ENCODE peak calls at places on chromosomes 13 and 19, in four cellular contexts. F is substantia nigra, T is thoracic aorta, N is cardiac muscle cell. J is an unnamed sample.

GRCh38 chr13:44274838-44275237 is 98.8 kb upstream of the SERP2 start:
- DNase-seq in N (peak), F (no peak), T (no peak), J (no peak)

GRCh38 chr13:98443329-98443728 is 133.6 kb downstream of the STK24 start:
- DNase-seq in T (no peak), F (no peak), N (no peak), J (no peak)

GRCh38 chr19:16325671-16326400 is 1.2 kb downstream of the KLF2 start:
- DNase-seq in F (no peak), T (no peak), N (peak), J (peak)

GRCh38 chr19:38388310-38389100 is at the start of gene SPRED3:
- DNase-seq in N (peak), T (no peak), F (peak), J (no peak)

GRCh38 chr19:3095375-3096191 is 1.4 kb downstream of the GNA11 start:
- DNase-seq in F (no peak), N (peak), T (no peak), J (no peak)

GRCh38 chr13:99087954-99088491 is 110.2 kb upstream of the DOCK9 start:
- DNase-seq in T (no peak), N (peak), F (peak), J (no peak)

GRCh38 chr13:78596701-78597550 is 6.4 kb downstream of the POU4F1 start:
- DNase-seq in T (no peak), F (no peak), N (no peak), J (peak)

GRCh38 chr13:107867701-107868661 is 347.4 kb downstream of the LIG4 start:
- DNase-seq in N (peak), F (peak), T (no peak), J (peak)

GRCh38 chr19:13734751-13735150 is 29.6 kb upstream of the MRI1 start:
- DNase-seq in N (no peak), F (no peak), T (no peak), J (no peak)

GRCh38 chr19:13727798-13728197 is 36.5 kb upstream of the MRI1 start:
- DNase-seq in T (peak), F (no peak), N (no peak), J (no peak)

GRCh38 chr19:13729859-13730258 is 34.5 kb upstream of the MRI1 start:
- DNase-seq in F (no peak), T (no peak), N (no peak), J (no peak)

GRCh38 chr19:13731147-13731964 is 33.0 kb upstream of the MRI1 start:
- DNase-seq in N (peak), T (peak), F (peak), J (peak)

DNA sequence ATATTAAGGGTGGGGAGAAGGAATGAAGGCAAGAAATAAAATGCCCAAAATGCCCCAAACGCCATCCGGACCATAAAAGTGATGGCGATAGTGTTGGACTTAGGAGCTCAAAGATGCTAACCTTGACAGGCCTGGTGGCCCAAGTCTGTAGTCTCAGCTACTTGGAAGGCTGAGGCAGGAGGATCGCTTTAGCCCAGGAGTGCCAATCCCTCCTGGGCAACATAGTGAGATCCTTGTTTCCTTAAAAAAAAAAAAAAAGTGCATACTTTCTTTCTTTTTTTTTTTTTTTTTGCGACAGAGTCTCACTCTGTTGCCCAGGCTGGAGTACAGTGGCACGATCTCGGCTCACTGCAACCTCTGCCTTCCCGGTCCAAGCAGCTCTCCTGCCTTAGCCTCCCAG is 32.0 kb upstream of the MRI1 start:
- DNase-seq in F (no peak), T (no peak), N (no peak), J (no peak)
- H3K27ac ChIP-seq in F (peak), T (peak), N (no peak), J (no peak)

DNA sequence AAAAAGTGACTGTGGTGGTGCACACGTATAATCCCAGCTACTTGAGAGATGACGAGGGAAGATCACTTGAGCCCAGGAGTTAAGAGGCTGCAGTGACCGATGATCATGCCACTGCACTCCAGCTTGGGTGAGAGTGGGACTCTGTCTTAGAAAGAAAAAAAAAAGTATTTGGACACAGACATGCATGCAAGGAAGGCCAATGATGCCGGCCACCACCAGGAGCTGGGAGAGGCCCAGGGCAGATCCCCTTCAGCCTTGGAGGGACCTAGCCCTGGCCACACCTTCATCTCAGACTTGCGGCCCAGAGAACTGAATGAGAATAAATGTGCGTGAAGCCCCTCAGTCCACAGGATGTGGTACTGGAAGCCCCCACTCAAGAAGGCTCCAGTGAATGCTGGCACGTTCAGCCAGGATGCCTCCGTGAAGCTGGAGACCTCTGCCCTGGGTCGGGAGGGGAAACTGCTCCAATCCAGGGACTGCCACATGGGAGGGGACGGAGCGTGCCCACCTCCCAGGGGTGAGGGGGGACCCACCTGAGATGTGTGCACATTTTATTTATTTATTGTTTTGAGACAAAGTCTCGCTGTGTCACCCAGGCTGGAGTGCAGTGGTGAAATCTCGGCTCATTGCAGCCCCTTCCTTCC is 14.6 kb downstream of the TNFAIP8L1 start:
- DNase-seq in F (no peak), T (no peak), N (no peak), J (no peak)
- H3K27ac ChIP-seq in F (no peak), T (no peak), N (peak), J (no peak)

GRCh38 chr13:95235199-95235726 is 66.0 kb downstream of the ABCC4 start:
- DNase-seq in N (no peak), F (no peak), T (no peak), J (peak)
- H3K27ac ChIP-seq in N (no peak), F (no peak), T (no peak), J (no peak)

GRCh38 chr19:18589380-18590272 is 1.0 kb downstream of the REX1BD start:
- DNase-seq in N (peak), T (no peak), F (peak), J (peak)

GRCh38 chr19:18587962-18588610 is 512 bp upstream of the REX1BD start:
- DNase-seq in N (no peak), F (no peak), T (no peak), J (no peak)

GRCh38 chr19:18586311-18586710 is 2.3 kb upstream of the REX1BD start:
- DNase-seq in T (no peak), N (no peak), F (no peak), J (no peak)

GRCh38 chr19:18588611-18589379 is at the start of gene REX1BD:
- DNase-seq in N (peak), T (peak), F (peak), J (peak)

DNA sequence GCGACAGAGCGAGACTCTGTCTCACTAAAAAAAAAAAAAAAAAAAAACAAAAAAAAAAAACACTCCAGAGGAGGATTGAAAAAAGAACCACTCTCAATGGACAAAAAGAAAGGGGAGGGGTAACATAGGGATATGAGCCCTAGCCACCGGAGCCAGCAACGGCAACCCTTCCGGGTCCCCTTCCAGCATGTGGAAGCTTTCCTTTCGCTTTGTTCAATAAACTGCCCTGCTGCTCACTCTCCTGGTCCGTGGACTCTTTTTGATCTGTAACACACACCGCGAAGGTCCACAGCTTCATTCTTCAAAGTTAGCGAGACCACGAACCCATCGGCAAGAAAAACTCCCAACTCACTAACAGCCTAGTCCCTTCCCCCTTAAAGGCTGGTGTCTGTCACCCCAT is 1.0 kb upstream of the REX1BD start:
- DNase-seq in T (no peak), N (no peak), F (no peak), J (no peak)
- H3K27ac ChIP-seq in T (no peak), N (no peak), F (no peak), J (peak)

DNA sequence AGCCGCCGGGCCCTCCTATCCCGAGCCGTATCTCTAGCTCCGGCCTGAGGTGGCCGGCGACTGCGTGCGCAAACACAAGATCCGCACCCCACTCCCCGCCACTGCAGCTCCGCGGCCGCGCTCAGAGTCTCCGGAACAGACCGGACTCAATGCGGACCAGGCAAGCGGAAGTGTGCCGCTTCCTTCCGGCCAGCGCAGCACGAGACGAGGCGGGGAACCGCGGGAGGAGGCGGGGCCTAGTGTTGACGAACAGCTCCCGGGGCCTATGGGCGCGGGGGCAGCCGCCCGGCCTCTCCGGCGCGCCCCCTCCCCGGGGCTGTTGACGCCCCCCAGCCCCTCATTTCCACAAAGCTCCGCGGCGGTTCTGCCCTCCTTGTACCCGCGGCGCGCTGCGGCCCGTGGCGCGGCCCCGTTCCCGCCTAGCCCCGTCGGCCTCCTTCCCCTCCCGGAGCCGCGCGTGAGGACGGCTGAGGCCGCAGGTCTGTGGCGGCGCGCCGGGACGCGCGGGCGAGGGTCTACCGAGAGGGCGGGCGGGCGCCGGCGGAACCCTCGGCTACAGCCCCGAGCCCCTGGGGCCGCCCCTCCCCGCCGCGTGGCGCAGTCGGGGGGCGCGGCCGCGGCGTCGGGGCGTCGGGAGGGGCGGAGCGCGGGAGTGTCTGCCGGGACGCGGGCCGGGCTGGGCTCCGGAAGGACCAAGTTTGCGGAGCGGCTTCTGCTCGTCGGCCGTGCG is at the start of gene DPY19L3:
- DNase-seq in T (peak), F (peak), N (peak), J (peak)
- H3K27ac ChIP-seq in T (peak), F (peak), N (peak), J (peak)